ENCODE peak calls at places on chromosome X, in four cellular contexts. One of them, this sample, is unnamed.

GRCh38 chrX:8405631-8406030 is 59.0 kb upstream of the VCX3B start:
- DNase-seq in endothelial cell of umbilical vein: no peak
- DNase-seq in IMR-90: no peak
- DNase-seq in GM23248: no peak
- DNase-seq in this sample: no peak

GRCh38 chrX:149718757-149719156 is 6.9 kb downstream of the MAGEA11 start:
- DNase-seq in endothelial cell of umbilical vein: no peak
- DNase-seq in IMR-90: no peak
- DNase-seq in GM23248: no peak
- DNase-seq in this sample: no peak

GRCh38 chrX:6227445-6227820 is 1.2 kb downstream of the NLGN4X start:
- DNase-seq in endothelial cell of umbilical vein: no peak
- DNase-seq in IMR-90: no peak
- DNase-seq in GM23248: no peak
- DNase-seq in this sample: no peak

GRCh38 chrX:111869639-111870034 is 6.3 kb upstream of the TRPC5OS start:
- DNase-seq in endothelial cell of umbilical vein: peak; percentile 11
- DNase-seq in IMR-90: peak; percentile 63
- DNase-seq in GM23248: peak; percentile 55
- DNase-seq in this sample: peak; percentile 71

GRCh38 chrX:78712381-78712780 is 35.1 kb upstream of the LPAR4 start:
- DNase-seq in endothelial cell of umbilical vein: no peak
- DNase-seq in IMR-90: no peak
- DNase-seq in GM23248: no peak
- DNase-seq in this sample: no peak

GRCh38 chrX:123171781-123172180 is 12.3 kb upstream of the GRIA3 start:
- DNase-seq in endothelial cell of umbilical vein: peak; percentile 41
- DNase-seq in IMR-90: no peak
- DNase-seq in GM23248: peak; percentile 53
- DNase-seq in this sample: no peak

GRCh38 chrX:37783284-37783683 is 3.4 kb downstream of the CYBB start:
- DNase-seq in endothelial cell of umbilical vein: no peak
- DNase-seq in IMR-90: no peak
- DNase-seq in GM23248: no peak
- DNase-seq in this sample: no peak

GRCh38 chrX:143664302-143664701 is 28.4 kb upstream of the SLITRK4 start:
- DNase-seq in endothelial cell of umbilical vein: no peak
- DNase-seq in IMR-90: no peak
- DNase-seq in GM23248: peak; percentile 37
- DNase-seq in this sample: peak; percentile 54

GRCh38 chrX:15269618-15270521 is at the start of gene ASB9:
- DNase-seq in endothelial cell of umbilical vein: peak; percentile 64
- DNase-seq in IMR-90: peak; percentile 34
- DNase-seq in GM23248: peak; percentile 74
- DNase-seq in this sample: peak; percentile 86

GRCh38 chrX:56764975-56765791 is 36.1 kb downstream of the NBDY start:
- DNase-seq in endothelial cell of umbilical vein: no peak
- DNase-seq in IMR-90: no peak
- DNase-seq in GM23248: no peak
- DNase-seq in this sample: no peak

GRCh38 chrX:119410027-119410819 is 11.1 kb downstream of the SLC25A43 start:
- DNase-seq in endothelial cell of umbilical vein: no peak
- DNase-seq in IMR-90: peak; percentile 69
- DNase-seq in GM23248: peak; percentile 94
- DNase-seq in this sample: peak; percentile 83

GRCh38 chrX:42714981-42715688 is 62.8 kb downstream of the PPP1R2C start:
- DNase-seq in endothelial cell of umbilical vein: peak; percentile 49
- DNase-seq in IMR-90: no peak
- DNase-seq in GM23248: no peak
- DNase-seq in this sample: peak; percentile 29

GRCh38 chrX:71615954-71616353 is 2.4 kb downstream of the CXCR3 start:
- DNase-seq in endothelial cell of umbilical vein: no peak
- DNase-seq in IMR-90: no peak
- DNase-seq in GM23248: no peak
- DNase-seq in this sample: no peak

GRCh38 chrX:40578039-40578438 is 2.7 kb upstream of the ATP6AP2 start:
- DNase-seq in endothelial cell of umbilical vein: no peak
- DNase-seq in IMR-90: no peak
- DNase-seq in GM23248: no peak
- DNase-seq in this sample: no peak

GRCh38 chrX:130669233-130669632 is 233.8 kb downstream of the ENOX2 start:
- DNase-seq in endothelial cell of umbilical vein: no peak
- DNase-seq in IMR-90: peak; percentile 72
- DNase-seq in GM23248: peak; percentile 53
- DNase-seq in this sample: peak; percentile 23

GRCh38 chrX:19875051-19875432 is 12.4 kb downstream of the SH3KBP1 start:
- DNase-seq in endothelial cell of umbilical vein: no peak
- DNase-seq in IMR-90: peak; percentile 34
- DNase-seq in GM23248: peak; percentile 69
- DNase-seq in this sample: no peak

GRCh38 chrX:112651766-112652165 is 28.0 kb downstream of the LHFPL1 start:
- DNase-seq in endothelial cell of umbilical vein: no peak
- DNase-seq in IMR-90: peak; percentile 67
- DNase-seq in GM23248: peak; percentile 63
- DNase-seq in this sample: no peak

GRCh38 chrX:137565921-137566745 is at the start of gene ZIC3:
- DNase-seq in endothelial cell of umbilical vein: peak; percentile 25
- DNase-seq in IMR-90: no peak
- DNase-seq in GM23248: peak; percentile 35
- DNase-seq in this sample: peak; percentile 6

GRCh38 chrX:150897371-150898319 is 823 bp downstream of the CD99L2 start:
- DNase-seq in endothelial cell of umbilical vein: peak; percentile 62
- DNase-seq in IMR-90: no peak
- DNase-seq in GM23248: peak; percentile 43
- DNase-seq in this sample: peak; percentile 34

GRCh38 chrX:43971966-43972961 is 926 bp downstream of the NDP start:
- DNase-seq in endothelial cell of umbilical vein: peak; percentile 40
- DNase-seq in IMR-90: peak; percentile 39
- DNase-seq in GM23248: no peak
- DNase-seq in this sample: peak; percentile 5
- H3K9ac ChIP-seq in endothelial cell of umbilical vein: peak overlapping the region; percentile 31
- H3K9ac ChIP-seq in IMR-90: no peak overlapping the region
- H3K9ac ChIP-seq in GM23248: no peak overlapping the region
- H3K9ac ChIP-seq in this sample: no peak overlapping the region

GRCh38 chrX:95382799-95383198 is 1301.8 kb upstream of the DIAPH2 start:
- DNase-seq in endothelial cell of umbilical vein: no peak
- DNase-seq in IMR-90: no peak
- DNase-seq in GM23248: no peak
- DNase-seq in this sample: no peak
- H3K27me3 ChIP-seq in endothelial cell of umbilical vein: no peaks in the 10 kb centered on the region
- H3K27me3 ChIP-seq in IMR-90: no peaks in the 10 kb centered on the region
- H3K27me3 ChIP-seq in GM23248: no peaks in the 10 kb centered on the region
- H3K27me3 ChIP-seq in this sample: no peaks in the 10 kb centered on the region

DNA sequence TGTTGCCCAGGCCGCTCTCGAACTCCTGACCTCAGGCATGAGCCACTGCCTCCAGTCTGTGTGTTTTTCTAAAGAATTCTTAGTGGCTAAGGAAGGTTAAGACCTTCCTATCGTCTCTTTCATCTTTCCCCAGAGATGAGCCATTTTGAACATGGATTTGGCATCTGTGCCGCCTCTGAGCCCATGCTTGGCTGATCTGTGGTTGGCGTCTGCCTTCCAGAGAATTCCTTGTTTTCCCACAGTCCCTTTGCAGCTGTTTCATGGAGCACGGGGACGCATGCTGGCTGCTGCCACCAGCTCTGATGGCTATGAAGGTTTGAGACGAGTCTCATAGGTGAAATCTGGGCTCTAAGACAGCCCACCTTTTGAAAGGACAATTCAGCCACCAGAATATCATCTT is 60.4 kb downstream of the SHROOM2 start:
- DNase-seq in endothelial cell of umbilical vein: no peak
- DNase-seq in IMR-90: no peak
- DNase-seq in GM23248: peak; percentile 5
- DNase-seq in this sample: no peak
- H3K9ac ChIP-seq in endothelial cell of umbilical vein: no peak overlapping the region
- H3K9ac ChIP-seq in IMR-90: no peak overlapping the region
- H3K9ac ChIP-seq in GM23248: peak overlapping the region; percentile 33
- H3K9ac ChIP-seq in this sample: no peak overlapping the region

GRCh38 chrX:31336419-31336818 is 264.6 kb upstream of the FTHL17 start:
- DNase-seq in endothelial cell of umbilical vein: no peak
- DNase-seq in IMR-90: no peak
- DNase-seq in GM23248: no peak
- DNase-seq in this sample: no peak
- H3K27me3 ChIP-seq in endothelial cell of umbilical vein: no peaks in the 10 kb centered on the region
- H3K27me3 ChIP-seq in IMR-90: no peaks in the 10 kb centered on the region
- H3K27me3 ChIP-seq in GM23248: no peaks in the 10 kb centered on the region
- H3K27me3 ChIP-seq in this sample: no peaks in the 10 kb centered on the region

GRCh38 chrX:131791608-131792355 is 231.3 kb upstream of the STK26 start:
- DNase-seq in endothelial cell of umbilical vein: no peak
- DNase-seq in IMR-90: peak; percentile 10
- DNase-seq in GM23248: no peak
- DNase-seq in this sample: peak; percentile 28
- H3K9ac ChIP-seq in endothelial cell of umbilical vein: no peak overlapping the region
- H3K9ac ChIP-seq in IMR-90: no peak overlapping the region
- H3K9ac ChIP-seq in GM23248: no peak overlapping the region
- H3K9ac ChIP-seq in this sample: peak overlapping the region; percentile 64

DNA sequence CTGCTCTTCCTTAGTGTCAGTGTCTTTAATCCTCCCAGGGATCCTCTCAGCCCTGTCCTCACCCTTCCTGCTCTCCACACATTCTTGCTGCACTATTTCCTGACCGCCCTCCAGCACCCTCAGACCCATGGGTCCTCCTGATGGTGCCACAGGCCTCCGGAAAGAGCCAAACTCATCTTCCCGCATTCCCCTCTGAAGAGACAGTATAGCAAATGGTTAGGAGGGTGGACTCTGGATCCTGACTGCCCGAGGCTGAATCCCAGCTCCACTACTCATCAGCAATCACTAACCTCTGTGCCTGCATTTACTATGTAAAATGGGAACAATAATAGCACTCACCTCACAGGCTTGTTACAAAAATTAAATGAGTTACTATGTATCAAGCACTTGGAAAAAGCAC is 6.2 kb downstream of the SUV39H1 start:
- DNase-seq in endothelial cell of umbilical vein: no peak
- DNase-seq in IMR-90: no peak
- DNase-seq in GM23248: no peak
- DNase-seq in this sample: no peak
- H3K27me3 ChIP-seq in endothelial cell of umbilical vein: no peaks in the 10 kb centered on the region
- H3K27me3 ChIP-seq in IMR-90: no peaks in the 10 kb centered on the region
- H3K27me3 ChIP-seq in GM23248: no peaks in the 10 kb centered on the region
- H3K27me3 ChIP-seq in this sample: no peaks in the 10 kb centered on the region

DNA sequence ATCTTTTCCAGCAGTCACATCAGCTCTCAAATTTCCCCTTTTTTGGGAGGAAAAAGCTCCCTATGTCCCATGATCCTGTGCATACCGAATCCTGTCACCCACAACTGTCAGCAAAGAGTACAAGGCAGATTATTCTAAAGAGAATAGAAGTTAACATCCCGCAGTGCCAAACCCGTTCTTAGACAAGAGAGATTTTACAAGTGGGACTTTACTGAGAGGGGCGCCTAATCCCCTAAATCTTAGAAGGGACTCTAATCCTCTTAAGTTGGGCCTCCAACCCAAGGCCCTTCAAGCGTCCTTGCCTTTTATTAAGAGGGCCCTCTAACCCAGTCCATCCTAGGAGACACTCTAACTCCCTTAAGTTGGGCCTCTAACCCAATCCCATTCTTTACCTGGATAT is 193.9 kb downstream of the CPXCR1 start:
- DNase-seq in endothelial cell of umbilical vein: no peak
- DNase-seq in IMR-90: no peak
- DNase-seq in GM23248: no peak
- DNase-seq in this sample: no peak
- H3K9ac ChIP-seq in endothelial cell of umbilical vein: no peak overlapping the region
- H3K9ac ChIP-seq in IMR-90: no peak overlapping the region
- H3K9ac ChIP-seq in GM23248: no peak overlapping the region
- H3K9ac ChIP-seq in this sample: no peak overlapping the region

GRCh38 chrX:87140800-87141483 is 376.7 kb upstream of the KLHL4 start:
- DNase-seq in endothelial cell of umbilical vein: no peak
- DNase-seq in IMR-90: no peak
- DNase-seq in GM23248: no peak
- DNase-seq in this sample: no peak
- H3K27me3 ChIP-seq in endothelial cell of umbilical vein: no peaks in the 10 kb centered on the region
- H3K27me3 ChIP-seq in IMR-90: no peaks in the 10 kb centered on the region
- H3K27me3 ChIP-seq in GM23248: no peaks in the 10 kb centered on the region
- H3K27me3 ChIP-seq in this sample: no peaks in the 10 kb centered on the region